ENCODE peak calls at places on chromosome 20, in eight cellular contexts. C, G, T, N, I, H, F and A are unnamed samples.

GRCh38 chr20:36532822-36533221 is 8.5 kb upstream of the MYL9 start:
- DNase-seq in C (no peak), G (no peak), T (no peak), N (no peak), I (no peak), H (no peak), F (no peak), A (no peak)

GRCh38 chr20:31833130-31833930 is 12.1 kb downstream of the FOXS1 start:
- DNase-seq in C (peak), G (peak), T (peak), N (no peak), I (no peak), H (no peak), F (no peak), A (peak)

GRCh38 chr20:61127311-61128044 is 124.6 kb upstream of the CDH4 start:
- DNase-seq in C (peak), G (peak), T (no peak), N (no peak), I (no peak), H (peak), F (peak), A (no peak)

GRCh38 chr20:38935285-38935684 is 9.1 kb downstream of the FAM83D start:
- DNase-seq in C (peak), G (peak), T (no peak), N (no peak), I (no peak), H (no peak), F (peak), A (no peak)

GRCh38 chr20:58691405-58691772 is 1.2 kb upstream of the NPEPL1 start:
- DNase-seq in C (no peak), G (no peak), T (no peak), N (no peak), I (no peak), H (no peak), F (no peak), A (no peak)

GRCh38 chr20:19993937-19994667 is 23.1 kb upstream of the NAA20 start:
- DNase-seq in C (peak), G (peak), T (no peak), N (no peak), I (no peak), H (no peak), F (peak), A (no peak)

GRCh38 chr20:32960222-32960518 is 44.1 kb downstream of the SUN5 start:
- DNase-seq in C (no peak), G (no peak), T (no peak), N (no peak), I (no peak), H (peak), F (no peak), A (no peak)

GRCh38 chr20:8330785-8331699 is 199.0 kb downstream of the PLCB1 start:
- DNase-seq in C (peak), G (no peak), T (no peak), N (no peak), I (no peak), H (no peak), F (peak), A (no peak)